ENCODE peak calls at places on chromosomes 12 and 14, in six cellular contexts. T, G, Q, R, W and L are unnamed samples.

GRCh38 chr14:32524609-32525391 is 195.7 kb downstream of the AKAP6 start:
- DNase-seq in T (no peak), G (no peak), Q (no peak), R (no peak), W (no peak), L (no peak)

GRCh38 chr14:67335781-67336180 is 23.8 kb downstream of the ATP6V1D start:
- DNase-seq in T (peak; percentile 52), W (no peak), G (no peak), Q (peak; percentile 22), R (no peak), L (no peak)

GRCh38 chr12:6277982-6278438 is 32.5 kb upstream of the PLEKHG6 start:
- DNase-seq in W (peak; percentile 77), Q (no peak), T (no peak), R (no peak), G (no peak), L (no peak)

GRCh38 chr14:49218436-49219092 is 367.6 kb downstream of the RPS29 start:
- DNase-seq in R (no peak), G (no peak), Q (peak; percentile 42), W (no peak), T (no peak), L (no peak)

GRCh38 chr14:100738269-100738691 is 11.6 kb downstream of the DLK1 start:
- DNase-seq in G (no peak), R (no peak), W (no peak), T (no peak), Q (no peak), L (no peak)

GRCh38 chr12:78863482-78864427 is 819 bp upstream of the SYT1 start:
- DNase-seq in Q (peak; percentile 70), W (no peak), G (no peak), R (no peak), T (peak; percentile 83), L (no peak)

GRCh38 chr14:50001146-50001998 is 108.5 kb downstream of the ARF6 start:
- DNase-seq in R (no peak), W (peak; percentile 80), Q (peak; percentile 94), T (no peak), G (peak; percentile 63), L (peak; percentile 91)

GRCh38 chr12:6294533-6295186 is 15.8 kb upstream of the PLEKHG6 start:
- DNase-seq in R (no peak), W (no peak), G (no peak), T (no peak), Q (peak; percentile 51), L (no peak)

GRCh38 chr12:66965613-66966012 is 286.7 kb upstream of the GRIP1 start:
- DNase-seq in Q (no peak), W (no peak), G (no peak), R (no peak), T (peak; percentile 5), L (no peak)

GRCh38 chr14:100246809-100247428 is 8.0 kb downstream of the YY1 start:
- DNase-seq in G (peak; percentile 15), W (no peak), Q (peak; percentile 71), R (no peak), T (peak; percentile 81), L (no peak)

GRCh38 chr14:82387699-82388098 is 854.0 kb upstream of the SEL1L start:
- DNase-seq in Q (no peak), W (no peak), R (no peak), G (no peak), T (no peak), L (peak; percentile 22)

GRCh38 chr12:80701388-80701787 is 6.0 kb upstream of the MYF6 start:
- DNase-seq in T (no peak), W (no peak), R (no peak), Q (no peak), G (no peak), L (no peak)

GRCh38 chr12:53805801-53806200 is 54.0 kb upstream of the CISTR start:
- DNase-seq in R (no peak), W (no peak), T (no peak), Q (no peak), G (no peak), L (no peak)
- H3K27ac ChIP-seq in R (no peak overlapping the region), W (no peak overlapping the region), T (no peak overlapping the region), Q (no peak overlapping the region), G (no peak overlapping the region), L (no peak overlapping the region)

GRCh38 chr12:50613463-50613862 is 108.7 kb downstream of the DIP2B start:
- DNase-seq in W (no peak), Q (no peak), G (peak; percentile 24), R (no peak), T (no peak), L (no peak)
- H3K27ac ChIP-seq in W (no peak overlapping the region), Q (peak overlapping the region; percentile 94), G (peak overlapping the region; percentile 38), R (peak overlapping the region; percentile 95), T (peak overlapping the region; percentile 73), L (peak overlapping the region; percentile 90)

GRCh38 chr12:470133-470532 is 10.4 kb downstream of the B4GALNT3 start:
- DNase-seq in R (no peak), W (no peak), Q (no peak), G (no peak), T (peak; percentile 41), L (no peak)
- H3K27ac ChIP-seq in R (no peak overlapping the region), W (no peak overlapping the region), Q (no peak overlapping the region), G (no peak overlapping the region), T (no peak overlapping the region), L (no peak overlapping the region)

GRCh38 chr12:89160716-89161123 is 191.6 kb downstream of the DUSP6 start:
- DNase-seq in R (no peak), Q (peak; percentile 76), G (no peak), W (peak; percentile 66), T (peak; percentile 93), L (peak; percentile 80)
- H3K27ac ChIP-seq in R (peak overlapping the region; percentile 93), Q (no peak overlapping the region), G (no peak overlapping the region), W (no peak overlapping the region), T (peak overlapping the region; percentile 52), L (peak overlapping the region; percentile 87)

DNA sequence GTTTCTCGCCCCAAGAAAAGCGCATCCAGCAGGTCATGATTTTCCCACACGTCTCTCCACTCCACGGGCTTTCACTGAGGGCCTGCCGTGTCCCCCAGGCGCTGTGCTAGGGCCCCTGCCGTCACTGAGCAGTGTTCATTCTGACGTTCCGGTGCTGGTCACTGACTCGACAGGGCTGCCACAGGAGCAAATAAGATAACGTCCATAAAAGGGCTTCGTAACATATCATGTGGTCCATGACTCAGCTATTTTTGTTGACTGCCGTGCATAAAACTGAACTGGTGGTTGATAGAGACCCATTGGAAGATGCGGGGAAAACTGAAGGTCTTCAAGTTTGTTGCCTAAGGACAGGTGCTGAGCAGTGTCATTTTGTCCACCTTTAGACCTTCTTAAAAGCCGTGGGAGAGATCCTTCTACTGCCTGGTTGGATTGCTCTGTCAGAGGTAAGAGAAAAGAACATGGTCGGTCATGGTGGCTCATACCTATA is 46.3 kb downstream of the ADGRD1 start:
- DNase-seq in G (peak; percentile 61), R (no peak), Q (no peak), T (no peak), W (no peak), L (no peak)
- H3K27ac ChIP-seq in G (peak overlapping the region; percentile 72), R (no peak overlapping the region), Q (no peak overlapping the region), T (no peak overlapping the region), W (no peak overlapping the region), L (no peak overlapping the region)

GRCh38 chr14:102775855-102776760 is 1.1 kb upstream of the TRAF3 start:
- DNase-seq in R (no peak), W (no peak), T (no peak), G (no peak), Q (peak; percentile 78), L (no peak)

GRCh38 chr14:102772781-102773570 is 4.3 kb upstream of the TRAF3 start:
- DNase-seq in G (no peak), T (no peak), W (no peak), Q (peak; percentile 54), R (no peak), L (no peak)

GRCh38 chr14:102776761-102777710 is at the start of gene TRAF3:
- DNase-seq in W (peak; percentile 74), G (peak; percentile 85), T (peak; percentile 73), Q (peak; percentile 83), R (no peak), L (no peak)

GRCh38 chr14:102777711-102778615 is 714 bp downstream of the TRAF3 start:
- DNase-seq in R (no peak), Q (peak; percentile 11), T (no peak), W (no peak), G (peak; percentile 66), L (no peak)

GRCh38 chr14:102774391-102775153 is 2.7 kb upstream of the TRAF3 start:
- DNase-seq in R (no peak), W (no peak), G (peak; percentile 29), T (peak; percentile 84), Q (peak; percentile 95), L (peak; percentile 27)
- H3K27ac ChIP-seq in R (peak overlapping the region; percentile 30), W (peak overlapping the region; percentile 73), G (no peak overlapping the region), T (no peak overlapping the region), Q (no peak overlapping the region), L (peak overlapping the region; percentile 51)